ENCODE peak calls at places on chromosomes 12 and 14, in nine cellular contexts. D is cardiac fibroblast; Q is GM23248; B is CD4-positive, CD25-positive, alpha-beta regulatory T cell; O is heart right ventricle; P is astrocyte of the cerebellum; L is lower leg skin; F is heart left ventricle; Y is foreskin fibroblast. J is an unnamed sample.

GRCh38 chr12:116880213-116880816 is 926 bp downstream of the HRK start:
- DNase-seq in B (no peak), L (no peak), D (no peak), P (no peak), F (no peak), Q (peak), Y (no peak), O (no peak), J (no peak)

GRCh38 chr12:113115455-113116126 is 20.0 kb downstream of the RASAL1 start:
- DNase-seq in F (no peak), O (no peak), P (no peak), L (no peak), Y (no peak), B (no peak), Q (no peak), D (no peak), J (no peak)

GRCh38 chr14:104741108-104741802 is 11.7 kb upstream of the SIVA1 start:
- DNase-seq in O (no peak), L (no peak), F (no peak), Y (no peak), Q (no peak), P (no peak), D (no peak), B (no peak), J (no peak)

GRCh38 chr14:68840454-68840853 is 47.6 kb upstream of the ZFP36L1 start:
- DNase-seq in O (no peak), B (no peak), L (no peak), Y (no peak), F (no peak), D (no peak), P (no peak), Q (no peak), J (no peak)

GRCh38 chr14:77892890-77893484 is 93.1 kb downstream of the ADCK1 start:
- DNase-seq in F (no peak), Y (no peak), L (no peak), O (no peak), P (no peak), B (no peak), Q (no peak), D (no peak), J (no peak)

GRCh38 chr12:50066402-50066801 is 9.0 kb downstream of the ASIC1 start:
- DNase-seq in L (no peak), Q (peak), O (no peak), F (no peak), P (no peak), B (no peak), D (peak), Y (peak), J (no peak)

GRCh38 chr12:116539905-116540482 is 19.2 kb upstream of the MAP1LC3B2 start:
- DNase-seq in P (no peak), Q (peak), Y (peak), F (peak), B (no peak), L (peak), O (no peak), D (peak), J (peak)

GRCh38 chr12:70756118-70756517 is 118.9 kb upstream of the PTPRB start:
- DNase-seq in F (no peak), L (no peak), Q (peak), O (no peak), Y (peak), D (peak), P (no peak), B (no peak), J (no peak)

GRCh38 chr14:84458881-84459280 is 1071.1 kb upstream of the FLRT2 start:
- DNase-seq in P (no peak), Q (no peak), Y (no peak), L (no peak), D (no peak), B (no peak), O (no peak), F (no peak), J (peak)

GRCh38 chr12:67042697-67043131 is 226.4 kb upstream of the CAND1 start:
- DNase-seq in O (no peak), B (no peak), L (no peak), F (no peak), P (no peak), D (peak), Q (peak), Y (no peak), J (no peak)

GRCh38 chr12:549476-550082 is 89.8 kb downstream of the B4GALNT3 start:
- DNase-seq in B (no peak), Q (no peak), Y (no peak), D (no peak), P (no peak), O (no peak), L (no peak), F (no peak), J (no peak)

GRCh38 chr14:65131176-65131765 is 29.0 kb upstream of the MAX start:
- DNase-seq in F (no peak), Y (peak), B (no peak), L (no peak), O (no peak), Q (peak), P (peak), D (no peak), J (no peak)

GRCh38 chr12:34203866-34204620 is 181.7 kb downstream of the ALG10 start:
- DNase-seq in D (no peak), Y (no peak), P (no peak), B (no peak), Q (no peak), L (no peak), F (no peak), O (no peak), J (no peak)

GRCh38 chr12:1579626-1580025 is 14.8 kb downstream of the FBXL14 start:
- DNase-seq in B (no peak), L (no peak), D (no peak), O (no peak), Y (no peak), F (no peak), Q (peak), P (no peak), J (no peak)

GRCh38 chr12:3727354-3727753 is 25.6 kb downstream of the CRACR2A start:
- DNase-seq in O (no peak), F (no peak), D (no peak), P (no peak), L (no peak), Q (no peak), B (no peak), Y (no peak), J (no peak)

GRCh38 chr12:71477046-71477445 is 37.4 kb downstream of the LGR5 start:
- DNase-seq in P (no peak), F (no peak), Y (no peak), O (no peak), L (no peak), D (no peak), Q (peak), B (no peak), J (no peak)

GRCh38 chr14:71439247-71439646 is 493.0 kb upstream of the RGS6 start:
- DNase-seq in F (no peak), P (no peak), Y (peak), L (no peak), D (no peak), B (no peak), Q (peak), O (no peak), J (no peak)

GRCh38 chr12:97995578-97995977 is 519.8 kb upstream of the TMPO start:
- DNase-seq in Y (no peak), P (no peak), D (no peak), B (no peak), F (no peak), Q (no peak), O (no peak), L (no peak), J (no peak)

GRCh38 chr12:14072952-14073351 is 91.5 kb upstream of the GRIN2B start:
- DNase-seq in L (no peak), B (no peak), Q (no peak), O (no peak), P (no peak), Y (no peak), F (no peak), D (peak), J (no peak)

GRCh38 chr14:55071870-55072640 is 20.6 kb downstream of the MAPK1IP1L start:
- DNase-seq in P (peak), O (peak), L (no peak), D (peak), Q (peak), F (peak), Y (peak), B (peak), J (peak)

GRCh38 chr14:24710403-24711063 is 76.5 kb upstream of the GZMB start:
- DNase-seq in L (peak), P (peak), O (peak), F (peak), Q (peak), D (peak), B (peak), Y (peak), J (peak)

GRCh38 chr14:77681196-77682157 is 26.3 kb downstream of the ALKBH1 start:
- DNase-seq in D (peak), P (peak), F (no peak), O (no peak), Q (peak), B (no peak), L (no peak), Y (peak), J (no peak)

GRCh38 chr12:46915861-46916260 is 90.1 kb upstream of the SLC38A4 start:
- DNase-seq in F (no peak), B (no peak), D (peak), Y (peak), L (no peak), O (no peak), P (no peak), Q (peak), J (no peak)

GRCh38 chr12:46915082-46915481 is 89.3 kb upstream of the SLC38A4 start:
- DNase-seq in P (peak), Y (peak), L (peak), O (no peak), B (no peak), Q (peak), F (no peak), D (peak), J (no peak)

GRCh38 chr12:46910830-46911229 is 85.0 kb upstream of the SLC38A4 start:
- DNase-seq in D (no peak), O (no peak), F (no peak), Y (no peak), P (no peak), B (no peak), Q (no peak), L (no peak), J (no peak)

GRCh38 chr12:46916796-46917419 is 91.1 kb upstream of the SLC38A4 start:
- DNase-seq in P (no peak), Q (peak), F (no peak), O (peak), B (no peak), L (no peak), D (peak), Y (no peak), J (no peak)

DNA sequence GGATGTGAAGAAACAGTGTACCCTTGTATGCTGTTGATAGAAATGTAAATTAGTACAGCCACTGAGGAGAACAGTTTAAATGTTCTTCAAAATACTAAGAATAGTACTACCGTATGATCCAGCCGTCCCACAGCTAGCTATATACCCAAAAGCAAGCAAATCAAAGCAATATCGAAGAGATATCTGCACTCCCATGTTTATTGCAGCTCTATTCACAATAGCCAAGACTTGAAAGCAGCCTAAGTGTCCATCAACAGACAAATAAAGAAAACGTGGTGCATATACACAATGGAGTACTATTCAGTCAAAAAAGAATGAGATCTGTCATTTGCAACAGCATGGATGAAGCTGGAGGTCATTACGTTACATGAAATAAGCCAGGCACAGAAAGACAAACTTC is 88.5 kb upstream of the SLC38A4 start:
- DNase-seq in D (no peak), Q (no peak), O (no peak), B (no peak), P (no peak), F (no peak), L (no peak), Y (no peak), J (no peak)
- H3K4me3 ChIP-seq in D (no peak), Q (no peak), O (no peak), B (no peak), P (no peak), F (no peak), L (no peak), Y (no peak), J (no peak)

DNA sequence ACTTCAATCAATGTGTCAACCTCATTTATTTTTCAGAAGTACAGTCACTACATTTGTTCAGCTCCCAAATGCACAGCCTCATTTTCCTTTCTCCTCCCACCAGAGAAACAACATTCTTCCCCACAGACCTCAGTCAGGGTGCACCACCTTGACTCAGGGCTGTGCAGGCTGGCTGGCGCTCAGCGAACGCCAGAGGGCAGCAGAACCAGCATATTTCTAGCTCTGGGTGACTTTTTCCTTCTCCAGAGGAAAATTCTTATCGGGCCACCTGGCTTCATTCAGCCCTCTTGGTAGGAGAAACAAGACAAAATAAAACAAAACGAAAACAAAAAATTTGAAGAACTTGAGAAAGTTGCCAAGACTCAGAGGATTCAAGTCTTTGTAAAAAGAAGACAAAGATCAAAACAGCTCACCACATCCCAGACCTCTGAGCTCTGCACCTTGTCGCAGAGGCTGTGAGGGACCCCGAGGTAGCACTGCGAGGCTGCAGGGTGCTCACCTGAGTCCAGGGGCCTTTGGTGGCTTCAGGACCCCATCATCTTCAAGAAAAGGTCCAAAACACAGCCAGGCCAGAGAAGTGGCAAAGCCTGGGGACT is 33.7 kb downstream of the PAH start:
- DNase-seq in L (no peak), B (peak), F (peak), O (peak), D (peak), Y (peak), Q (peak), P (no peak), J (peak)
- H3K4me3 ChIP-seq in L (no peak), B (no peak), F (no peak), O (no peak), D (no peak), Y (no peak), Q (no peak), P (no peak), J (no peak)

DNA sequence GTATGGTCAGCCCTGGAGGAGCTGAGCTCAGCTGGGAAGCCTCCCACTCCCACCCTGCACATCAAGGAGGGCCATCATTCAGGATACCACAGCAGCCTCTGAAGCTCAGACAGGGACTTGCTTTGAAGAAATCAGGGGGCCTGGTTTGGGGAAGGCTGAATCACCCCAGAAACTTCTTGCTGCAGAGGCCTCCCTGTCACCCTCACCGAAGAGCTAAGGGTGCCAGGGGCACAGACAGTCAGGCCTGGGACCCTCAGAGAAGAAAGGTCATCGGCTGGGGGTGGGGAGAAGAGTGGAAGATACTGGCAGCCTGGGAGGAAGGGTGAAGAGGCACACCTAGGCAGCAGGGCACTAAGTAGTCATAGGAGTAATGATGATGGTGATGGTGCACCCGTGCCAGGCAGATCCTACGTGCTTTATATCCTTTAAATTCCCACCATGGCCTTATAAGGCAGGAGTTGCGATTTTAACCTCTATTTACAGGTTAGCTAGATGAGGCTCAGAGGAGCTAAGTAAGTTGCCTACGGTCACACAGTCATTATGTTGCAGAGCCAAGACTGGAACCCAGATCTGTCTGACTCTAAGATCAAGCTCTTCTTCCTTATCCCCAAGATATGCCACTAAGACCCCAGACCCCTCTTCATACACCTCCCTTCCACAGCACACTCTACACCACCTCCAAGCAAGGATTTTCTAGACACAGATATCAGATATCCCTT is 28.5 kb upstream of the PNMA1 start:
- DNase-seq in P (no peak), F (no peak), L (no peak), B (no peak), Y (no peak), D (no peak), O (no peak), Q (no peak), J (no peak)
- H3K4me3 ChIP-seq in P (no peak), F (no peak), L (no peak), B (peak), Y (no peak), D (no peak), O (no peak), Q (no peak), J (no peak)

GRCh38 chr12:52713960-52714886 is 10.9 kb upstream of the KRT77 start:
- DNase-seq in B (no peak), Y (no peak), L (no peak), D (no peak), F (no peak), Q (peak), O (no peak), P (no peak), J (no peak)
- H3K4me3 ChIP-seq in B (no peak), Y (no peak), L (no peak), D (no peak), F (no peak), Q (no peak), O (peak), P (no peak), J (no peak)

DNA sequence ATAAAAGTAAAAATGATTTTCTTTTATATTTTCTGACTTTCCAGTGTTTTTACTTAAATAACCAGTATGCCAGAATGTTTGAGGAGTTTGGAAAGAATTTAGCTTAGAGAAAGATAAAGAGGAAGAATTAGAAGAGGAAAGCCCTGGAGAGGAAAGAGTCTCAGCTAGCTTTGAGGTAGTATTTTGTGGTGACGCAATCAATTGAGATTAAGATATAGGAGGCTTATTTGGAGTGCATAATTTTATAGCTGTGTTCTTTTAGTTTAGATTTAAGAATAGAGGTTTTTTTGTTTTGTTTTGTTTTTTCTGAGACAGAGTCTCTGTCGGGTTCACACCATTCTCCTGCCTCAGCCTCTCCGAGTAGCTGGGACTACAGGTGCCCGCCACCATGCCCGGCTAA is 18.1 kb downstream of the CLEC2B start:
- DNase-seq in O (no peak), Q (no peak), D (no peak), L (no peak), B (no peak), P (no peak), Y (no peak), F (no peak), J (no peak)
- H3K4me3 ChIP-seq in O (no peak), Q (no peak), D (no peak), L (no peak), B (no peak), P (no peak), Y (no peak), F (no peak), J (no peak)

GRCh38 chr12:29226621-29227020 is 77.5 kb downstream of the FAR2 start:
- DNase-seq in Y (no peak), B (no peak), P (no peak), O (no peak), L (no peak), F (no peak), Q (peak), D (no peak), J (no peak)
- H3K4me3 ChIP-seq in Y (no peak), B (no peak), P (no peak), O (no peak), L (no peak), F (no peak), Q (no peak), D (no peak), J (no peak)

GRCh38 chr12:12788675-12789368 is 3.4 kb downstream of the APOLD1 start:
- DNase-seq in Y (peak), P (peak), O (no peak), Q (peak), B (peak), D (peak), L (peak), F (peak), J (peak)

GRCh38 chr12:12786371-12786715 is 884 bp downstream of the APOLD1 start:
- DNase-seq in Q (no peak), Y (no peak), D (peak), P (no peak), B (no peak), O (no peak), F (no peak), L (no peak), J (no peak)

GRCh38 chr12:12786716-12787601 is 1.5 kb downstream of the APOLD1 start:
- DNase-seq in Y (peak), D (peak), B (peak), P (no peak), L (peak), Q (peak), O (peak), F (peak), J (peak)

GRCh38 chr12:12790956-12791355 is 5.5 kb downstream of the APOLD1 start:
- DNase-seq in L (no peak), B (no peak), D (no peak), F (no peak), Q (no peak), Y (no peak), O (no peak), P (no peak), J (no peak)

DNA sequence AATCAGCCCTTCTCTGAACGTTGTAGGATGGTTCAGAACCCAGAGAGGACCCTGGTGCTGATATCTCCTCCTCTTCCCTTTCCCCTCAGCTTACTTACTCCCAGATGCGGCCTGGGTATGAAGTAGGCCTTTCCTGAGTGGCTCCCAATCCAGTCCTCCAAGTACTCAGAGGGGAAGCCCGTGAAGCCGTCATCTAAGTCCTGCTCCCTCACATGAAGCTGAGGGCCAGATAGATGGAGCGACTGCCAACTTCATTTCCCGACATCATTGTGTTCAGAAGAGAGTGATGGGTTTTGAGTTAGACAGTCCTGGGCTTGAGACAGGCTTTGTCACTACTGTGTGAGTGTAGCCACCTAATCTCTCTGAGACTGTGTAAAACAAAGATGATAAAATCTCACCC is 2.7 kb downstream of the APOLD1 start:
- DNase-seq in P (no peak), L (no peak), D (no peak), Q (peak), O (no peak), F (peak), Y (no peak), B (no peak), J (no peak)
- H3K4me3 ChIP-seq in P (no peak), L (no peak), D (no peak), Q (no peak), O (peak), F (peak), Y (no peak), B (no peak), J (peak)

DNA sequence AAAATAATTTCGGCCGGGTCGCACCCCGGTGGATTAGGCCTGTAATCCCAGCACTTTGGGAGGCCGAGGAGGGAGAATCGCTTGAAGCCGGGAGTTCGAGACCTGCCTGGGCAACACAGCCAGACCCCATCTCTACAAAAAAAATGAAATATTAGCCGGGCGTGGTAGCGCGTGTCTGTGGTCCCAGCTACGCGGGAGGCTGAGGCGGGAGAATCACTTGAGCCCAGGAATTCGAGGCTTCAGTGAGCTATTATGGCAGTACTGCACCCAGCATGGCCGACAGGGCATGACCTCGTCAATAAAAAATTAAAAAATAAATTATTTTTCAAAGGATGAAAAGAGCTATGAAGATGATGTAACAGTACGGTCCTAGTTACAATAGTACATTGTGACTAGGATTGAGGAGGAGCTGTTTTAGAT is 523 bp downstream of the GTF2H3 start:
- DNase-seq in Q (peak), F (no peak), D (no peak), P (no peak), O (no peak), L (no peak), B (no peak), Y (no peak), J (no peak)
- H3K4me3 ChIP-seq in Q (peak), F (peak), D (peak), P (peak), O (peak), L (peak), B (peak), Y (peak), J (peak)

GRCh38 chr12:62256408-62257079 is 3.7 kb upstream of the USP15 start:
- DNase-seq in D (peak), Y (no peak), F (no peak), O (no peak), P (no peak), L (no peak), B (no peak), Q (peak), J (no peak)
- H3K4me3 ChIP-seq in D (no peak), Y (no peak), F (no peak), O (peak), P (no peak), L (no peak), B (peak), Q (no peak), J (no peak)

J was measured in thyroid gland.